ENCODE peak calls at places on chromosomes 1 and 21, in seven cellular contexts. X, J, T, R, Z, H and F are unnamed samples.

GRCh38 chr1:25743164-25744139 is 56.5 kb upstream of the SELENON start:
- DNase-seq in J (no peak), T (peak; percentile 94), Z (no peak), H (no peak), X (peak; percentile 95), R (peak; percentile 97), F (peak; percentile 91)

GRCh38 chr1:18814340-18815202 is 44.9 kb downstream of the TAS1R2 start:
- DNase-seq in J (no peak), Z (no peak), T (no peak), R (no peak), H (no peak), X (no peak), F (no peak)

GRCh38 chr1:185244015-185244747 is 72.9 kb downstream of the IVNS1ABP start:
- DNase-seq in H (peak; percentile 37), T (no peak), Z (no peak), J (peak; percentile 7), R (no peak), X (no peak), F (no peak)

GRCh38 chr21:42081138-42081537 is 10.0 kb downstream of the UMODL1 start:
- DNase-seq in Z (no peak), X (no peak), H (no peak), J (no peak), R (no peak), T (no peak), F (no peak)

GRCh38 chr1:31581821-31582810 is 5.8 kb downstream of the TINAGL1 start:
- DNase-seq in H (no peak), R (no peak), X (no peak), J (no peak), Z (no peak), T (no peak), F (no peak)

GRCh38 chr1:27598288-27598687 is 5.7 kb downstream of the AHDC1 start:
- DNase-seq in J (no peak), Z (peak; percentile 74), T (no peak), R (peak; percentile 87), X (peak; percentile 79), H (no peak), F (no peak)

GRCh38 chr1:245129811-245130210 is 25.0 kb upstream of the KIF26B start:
- DNase-seq in Z (no peak), R (no peak), X (peak; percentile 39), H (no peak), J (no peak), T (no peak), F (peak; percentile 41)

GRCh38 chr1:22635436-22635835 is 992 bp upstream of the C1QA start:
- DNase-seq in R (no peak), X (no peak), J (no peak), Z (no peak), H (no peak), T (no peak), F (no peak)

GRCh38 chr1:216410026-216410425 is 13.2 kb downstream of the USH2A start:
- DNase-seq in R (no peak), H (no peak), X (no peak), T (no peak), J (no peak), Z (no peak), F (no peak)

GRCh38 chr1:66393586-66394334 is 140.2 kb upstream of the SGIP1 start:
- DNase-seq in T (no peak), R (no peak), J (no peak), X (no peak), Z (no peak), H (no peak), F (no peak)

GRCh38 chr1:178810585-178810984 is 60.3 kb downstream of the ANGPTL1 start:
- DNase-seq in H (no peak), Z (no peak), R (no peak), J (no peak), X (no peak), T (no peak), F (no peak)

GRCh38 chr1:118074101-118074500 is 110.9 kb downstream of the SPAG17 start:
- DNase-seq in X (no peak), Z (no peak), J (no peak), R (no peak), T (no peak), H (no peak), F (no peak)

GRCh38 chr1:7262611-7263010 is 477.4 kb downstream of the CAMTA1 start:
- DNase-seq in H (no peak), J (peak; percentile 73), R (no peak), X (no peak), T (peak; percentile 72), Z (no peak), F (peak; percentile 37)

GRCh38 chr21:41759214-41759840 is 7.5 kb downstream of the RIPK4 start:
- DNase-seq in J (no peak), H (no peak), R (no peak), Z (no peak), X (no peak), T (no peak), F (no peak)

GRCh38 chr21:33403786-33404571 is 766 bp downstream of the IFNGR2 start:
- DNase-seq in T (peak; percentile 62), H (peak; percentile 71), Z (peak; percentile 76), R (peak; percentile 83), X (peak; percentile 78), J (no peak), F (peak; percentile 84)

GRCh38 chr1:186633101-186633500 is 47.1 kb downstream of the PTGS2 start:
- DNase-seq in T (no peak), Z (no peak), H (no peak), J (no peak), X (no peak), R (no peak), F (no peak)

GRCh38 chr21:26811031-26811430 is 34.2 kb downstream of the ADAMTS1 start:
- DNase-seq in R (no peak), T (no peak), Z (no peak), H (no peak), X (no peak), J (no peak), F (no peak)

GRCh38 chr1:175539986-175540385 is 203.4 kb downstream of the TNR start:
- DNase-seq in T (no peak), R (no peak), H (no peak), J (no peak), X (no peak), Z (no peak), F (no peak)

GRCh38 chr1:201089621-201090020 is 22.6 kb downstream of the CACNA1S start:
- DNase-seq in J (no peak), R (no peak), H (no peak), T (no peak), X (no peak), Z (no peak), F (no peak)

GRCh38 chr1:13585996-13586395 is 2.4 kb downstream of the PDPN start:
- DNase-seq in H (no peak), X (no peak), R (no peak), T (no peak), J (no peak), Z (no peak), F (no peak)

GRCh38 chr1:3053986-3054385 is 15.0 kb upstream of the PRDM16 start:
- DNase-seq in H (no peak), T (no peak), Z (no peak), X (no peak), J (no peak), R (peak; percentile 25), F (peak; percentile 29)

GRCh38 chr1:176539018-176539417 is 76.0 kb downstream of the PAPPA2 start:
- DNase-seq in J (no peak), R (no peak), X (no peak), T (no peak), Z (no peak), H (no peak), F (no peak)

GRCh38 chr1:91591175-91591968 is 90.7 kb downstream of the CDC7 start:
- DNase-seq in R (no peak), Z (no peak), H (peak; percentile 80), X (no peak), T (no peak), J (no peak), F (peak; percentile 32)

DNA sequence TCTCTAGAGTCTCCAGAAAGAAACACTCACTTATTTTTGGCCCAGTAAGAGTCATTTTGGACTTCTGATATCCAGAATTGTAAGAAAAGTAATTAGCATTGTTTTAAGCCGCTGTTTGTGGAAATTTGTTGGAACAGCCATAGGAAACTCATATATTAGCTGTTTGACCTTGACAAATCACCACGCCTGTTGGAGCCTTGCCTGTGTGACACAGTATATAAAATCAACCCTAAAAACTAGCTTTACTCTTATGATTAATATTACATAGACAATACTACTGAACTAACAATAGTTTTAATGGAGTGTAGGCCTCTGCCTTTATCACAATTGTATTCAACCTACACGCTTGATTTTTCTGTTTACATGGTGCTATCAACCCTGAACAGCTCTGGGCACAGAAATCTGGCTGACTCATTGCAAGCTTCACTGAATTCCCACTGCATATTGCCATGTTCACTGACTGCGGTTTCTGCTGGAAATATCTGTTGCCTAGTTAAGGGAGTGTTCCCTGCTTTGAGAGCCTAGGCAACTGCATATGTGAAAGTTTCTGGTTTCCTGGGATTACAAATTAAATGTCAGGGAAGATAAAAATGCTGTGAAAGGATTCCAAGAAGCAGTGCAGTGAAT is 419.5 kb upstream of the DEPDC1 start:
- DNase-seq in Z (no peak), R (no peak), H (no peak), X (no peak), J (no peak), T (peak; percentile 30), F (no peak)
- TF ChIP-seq EP300 in Z (no peak), R (no peak), H (no peak), X (no peak), J (no peak), T (no peak), F (no peak)

DNA sequence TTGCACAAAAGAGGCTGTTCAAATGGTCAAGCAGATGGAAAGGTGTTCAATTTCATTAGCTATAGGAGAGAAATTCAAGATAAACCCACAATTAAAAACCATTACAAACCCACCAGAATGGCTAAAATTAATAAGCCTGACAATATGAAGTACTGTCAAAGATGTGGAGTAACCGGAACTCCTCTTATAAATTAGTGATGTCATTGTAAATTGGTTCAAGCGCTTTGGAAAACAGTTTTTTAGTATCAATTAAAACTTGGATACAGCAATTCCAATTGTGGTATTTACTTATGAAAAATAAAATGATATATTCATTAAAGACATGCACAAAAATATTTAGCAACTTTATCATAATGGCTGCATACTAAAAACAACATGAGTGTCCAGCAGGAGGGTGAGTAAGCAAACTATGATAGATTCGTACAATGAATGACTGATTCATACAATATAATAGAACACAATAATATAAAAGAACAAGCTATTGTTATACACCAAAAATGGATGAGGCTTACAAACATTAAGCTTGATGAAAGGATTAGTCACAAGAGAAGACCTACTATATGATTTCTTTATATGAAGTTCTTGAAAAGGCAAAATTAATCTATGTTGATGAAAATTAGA is 38.4 kb upstream of the FGGY start:
- DNase-seq in X (no peak), R (no peak), J (no peak), T (no peak), H (no peak), Z (no peak), F (no peak)
- H3K27ac ChIP-seq in X (no peak overlapping the region), R (no peak overlapping the region), J (no peak overlapping the region), T (no peak overlapping the region), H (no peak overlapping the region), Z (no peak overlapping the region), F (no peak overlapping the region)

DNA sequence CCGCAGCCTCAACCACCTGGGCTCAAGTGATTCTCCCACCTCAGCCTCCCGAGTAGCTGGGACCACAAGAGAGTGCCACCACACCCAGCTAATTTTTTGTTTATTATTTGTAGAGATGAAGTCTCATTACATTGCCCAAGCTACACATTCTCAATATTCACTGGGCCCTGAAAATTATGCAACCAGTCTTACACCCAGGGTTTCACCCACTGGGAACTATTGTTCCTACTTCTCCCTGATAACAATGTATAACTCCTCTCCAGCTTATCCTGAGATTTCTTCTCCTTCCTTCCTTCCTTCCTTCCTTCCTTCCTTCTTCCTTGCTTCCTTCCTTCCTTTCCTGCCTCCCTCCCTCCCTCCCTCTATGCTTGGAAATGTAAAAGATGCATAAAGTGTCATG is 11.1 kb upstream of the VSIG8 start:
- DNase-seq in J (no peak), Z (no peak), T (no peak), R (no peak), H (no peak), X (no peak), F (no peak)
- TF ChIP-seq EP300 in J (no peak), Z (no peak), T (no peak), R (no peak), H (no peak), X (no peak), F (no peak)

GRCh38 chr1:95022527-95022926 is 50.2 kb downstream of the ALG14 start:
- DNase-seq in Z (no peak), T (no peak), X (no peak), H (no peak), J (no peak), R (no peak), F (no peak)
- H3K27ac ChIP-seq in Z (peak overlapping the region; percentile 79), T (peak overlapping the region; percentile 45), X (no peak overlapping the region), H (no peak overlapping the region), J (peak overlapping the region; percentile 17), R (peak overlapping the region; percentile 70), F (peak overlapping the region; percentile 29)